ENCODE peak calls at places on chromosome 9, in six cellular contexts. P is heart right ventricle, G is cardiac muscle cell, S is left ventricle myocardium inferior, A is Calu3, Z is lower leg skin. U is an unnamed sample.
A peak's percentile ranks its signal among the peaks of the same experiment; 100 is the strongest.

GRCh38 chr9:124389146-124389939 is 25.9 kb downstream of the PSMB7 start:
- DNase-seq in S (no peak), G (no peak), Z (no peak), P (no peak), A (no peak), U (no peak)

GRCh38 chr9:105413486-105414068 is 34.3 kb upstream of the FSD1L start:
- DNase-seq in Z (no peak), P (no peak), S (no peak), G (peak; percentile 61), A (peak; percentile 14), U (no peak)

GRCh38 chr9:92716557-92716956 is 46.6 kb upstream of the IPPK start:
- DNase-seq in A (peak; percentile 80), Z (peak; percentile 96), G (peak; percentile 48), S (peak; percentile 66), P (peak; percentile 72), U (peak; percentile 91)

GRCh38 chr9:111632695-111633388 is 1.7 kb downstream of the DNAJC25 start:
- DNase-seq in A (no peak), Z (no peak), S (no peak), G (no peak), P (no peak), U (no peak)

GRCh38 chr9:122951056-122951455 is 10.2 kb downstream of the RABGAP1 start:
- DNase-seq in A (no peak), P (no peak), Z (no peak), S (no peak), G (no peak), U (no peak)

GRCh38 chr9:108727580-108728056 is 128.2 kb downstream of the ACTL7B start:
- DNase-seq in P (peak; percentile 58), A (no peak), G (peak; percentile 53), Z (no peak), S (peak; percentile 57), U (no peak)

GRCh38 chr9:101400120-101400519 is 1.5 kb downstream of the ZNF189 start:
- DNase-seq in A (no peak), S (peak; percentile 30), G (peak; percentile 74), P (peak; percentile 43), Z (peak; percentile 74), U (no peak)

GRCh38 chr9:113651896-113652295 is 188.4 kb downstream of the RGS3 start:
- DNase-seq in Z (no peak), A (no peak), S (no peak), P (no peak), G (no peak), U (no peak)

GRCh38 chr9:110141118-110141797 is 66.7 kb downstream of the C9orf152 start:
- DNase-seq in A (peak; percentile 21), P (peak; percentile 61), S (no peak), G (peak; percentile 93), Z (no peak), U (no peak)

GRCh38 chr9:99921875-99922710 is 15.6 kb downstream of the STX17 start:
- DNase-seq in Z (no peak), A (no peak), S (no peak), P (no peak), G (no peak), U (no peak)

GRCh38 chr9:116190595-116190994 is 37.0 kb downstream of the PAPPA start:
- DNase-seq in G (no peak), P (no peak), S (no peak), Z (no peak), A (no peak), U (no peak)

GRCh38 chr9:80874276-80874675 is 815.1 kb downstream of the TLE1 start:
- DNase-seq in Z (no peak), G (peak; percentile 31), A (no peak), P (no peak), S (no peak), U (no peak)

GRCh38 chr9:15157371-15157770 is 149.6 kb downstream of the TTC39B start:
- DNase-seq in Z (no peak), G (peak; percentile 23), S (no peak), A (no peak), P (no peak), U (no peak)

GRCh38 chr9:117739620-117740347 is 35.6 kb downstream of the TLR4 start:
- DNase-seq in S (no peak), A (no peak), G (no peak), P (no peak), Z (no peak), U (no peak)

DNA sequence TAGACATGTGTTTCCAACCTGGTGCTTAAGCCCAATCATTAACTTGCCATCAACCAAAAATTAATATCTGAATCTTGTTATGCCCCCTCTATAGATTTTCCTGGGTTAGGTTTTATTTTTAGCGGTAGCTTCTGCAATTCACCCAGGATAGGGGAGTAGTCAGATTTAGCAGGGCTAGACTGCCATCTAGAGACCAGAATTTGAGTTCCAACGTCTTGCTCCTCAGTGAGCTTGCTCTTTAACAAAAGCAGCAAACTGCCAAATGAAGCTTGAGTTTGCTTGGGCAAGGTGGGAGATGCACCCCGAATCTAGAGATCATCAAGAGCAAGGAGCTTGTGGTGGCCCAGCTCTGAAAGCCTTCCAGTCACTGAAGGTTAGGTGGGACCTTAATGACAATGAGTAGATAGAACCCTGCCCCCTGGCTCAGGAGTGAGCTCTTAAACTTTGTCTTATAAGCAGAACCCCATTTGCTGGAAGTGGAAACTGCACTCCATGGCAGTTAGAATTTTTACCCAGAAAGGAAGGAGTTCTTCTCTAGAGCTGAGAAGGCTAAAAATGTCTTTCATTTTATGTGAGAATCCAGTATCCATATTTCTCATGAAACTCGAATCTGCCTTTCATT is 456.1 kb downstream of the RASEF start:
- DNase-seq in G (peak; percentile 81), S (no peak), P (peak; percentile 57), A (peak; percentile 48), Z (no peak), U (no peak)
- TF ChIP-seq CTCF in G (peak; percentile 68), S (peak; percentile 73), P (peak; percentile 74), A (peak; percentile 24), Z (no peak), U (peak; percentile 84)

GRCh38 chr9:7816021-7816420 is 16.4 kb upstream of the DMAC1 start:
- DNase-seq in G (no peak), P (no peak), A (no peak), S (no peak), Z (no peak), U (no peak)

DNA sequence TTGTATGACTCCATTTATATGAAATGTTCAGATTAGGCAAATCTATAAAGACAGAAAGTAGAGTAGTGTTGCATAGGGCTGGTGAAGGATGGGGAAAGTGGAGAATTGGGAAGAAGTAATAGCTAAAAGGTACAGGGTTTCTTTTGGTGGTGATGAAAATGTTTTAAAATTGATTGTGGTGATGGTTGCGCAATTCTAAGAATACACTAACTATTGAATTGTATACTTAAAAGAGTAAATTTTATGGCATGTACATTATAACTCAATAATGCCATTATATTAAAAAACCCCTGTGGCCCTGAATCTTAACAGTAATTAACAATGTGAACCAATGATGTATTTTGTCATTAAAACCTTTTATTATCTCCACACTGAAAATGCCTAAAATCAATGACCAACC is 20.4 kb upstream of the DMAC1 start:
- DNase-seq in P (no peak), S (no peak), A (no peak), Z (no peak), G (no peak), U (no peak)
- TF ChIP-seq CTCF in P (no peak), S (no peak), A (no peak), Z (no peak), G (no peak), U (no peak)

GRCh38 chr9:138100711-138101349 is 223.2 kb downstream of the CACNA1B start:
- DNase-seq in G (no peak), S (no peak), A (no peak), P (no peak), Z (peak; percentile 78), U (peak; percentile 84)
- TF ChIP-seq CTCF in G (no peak), S (peak; percentile 36), A (no peak), P (peak; percentile 40), Z (no peak), U (no peak)

GRCh38 chr9:37392272-37392671 is 30.2 kb upstream of the GRHPR start:
- DNase-seq in P (no peak), S (no peak), Z (no peak), G (no peak), A (no peak), U (no peak)

GRCh38 chr9:37395663-37396062 is 26.8 kb upstream of the GRHPR start:
- DNase-seq in A (no peak), Z (no peak), S (no peak), G (no peak), P (no peak), U (no peak)

GRCh38 chr9:37395229-37395628 is 27.3 kb upstream of the GRHPR start:
- DNase-seq in Z (no peak), G (no peak), A (no peak), P (no peak), S (no peak), U (no peak)

GRCh38 chr9:37386988-37387387 is 35.5 kb upstream of the GRHPR start:
- DNase-seq in G (no peak), Z (no peak), P (no peak), S (no peak), A (no peak), U (no peak)

GRCh38 chr9:37390759-37391158 is 31.7 kb upstream of the GRHPR start:
- DNase-seq in S (no peak), Z (no peak), P (no peak), A (no peak), G (peak; percentile 22), U (no peak)
- TF ChIP-seq CTCF in S (peak; percentile 27), Z (no peak), P (no peak), A (no peak), G (peak; percentile 28), U (peak; percentile 34)

GRCh38 chr9:18396102-18396728 is 77.7 kb upstream of the ADAMTSL1 start:
- DNase-seq in P (no peak), A (peak; percentile 4), G (peak; percentile 38), S (no peak), Z (no peak), U (no peak)
- TF ChIP-seq CTCF in P (peak; percentile 6), A (no peak), G (peak; percentile 20), S (no peak), Z (no peak), U (peak; percentile 38)

DNA sequence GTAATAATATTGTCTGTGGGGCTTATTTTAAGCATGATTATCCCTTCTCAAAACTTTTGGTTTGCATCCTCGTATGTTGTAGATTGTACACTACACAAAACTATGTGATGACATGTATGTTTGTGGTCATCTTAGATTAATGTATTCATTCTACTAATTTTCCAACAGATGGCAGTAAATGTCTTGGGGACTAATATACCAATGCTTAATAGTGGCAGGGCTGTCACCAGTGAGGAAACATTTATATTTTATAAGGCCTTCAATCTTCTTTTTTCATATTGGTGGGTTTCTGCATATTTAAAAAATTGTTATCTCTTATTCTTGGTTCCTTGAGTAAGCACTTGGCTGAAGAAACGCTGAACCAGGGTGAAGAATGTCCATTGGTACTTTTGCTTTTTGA is 530.4 kb downstream of the RASEF start:
- DNase-seq in S (no peak), A (no peak), G (peak; percentile 19), P (no peak), Z (no peak), U (no peak)
- TF ChIP-seq CTCF in S (peak; percentile 61), A (peak; percentile 16), G (peak; percentile 18), P (peak; percentile 58), Z (no peak), U (peak; percentile 62)